ENCODE peak calls at places on chromosomes 7 and 10, in eight cellular contexts. A, D, C, H, Q, M, J and B are unnamed samples.

GRCh38 chr7:133419036-133419435 is 166.2 kb downstream of the EXOC4 start:
- DNase-seq in C (no peak), A (no peak), J (no peak), Q (no peak), M (no peak), D (no peak), H (no peak), B (no peak)

GRCh38 chr10:46033602-46034011 is 3.2 kb upstream of the NCOA4 start:
- DNase-seq in Q (no peak), J (no peak), H (no peak), M (no peak), A (peak), C (no peak), D (peak), B (no peak)

GRCh38 chr10:28217848-28218247 is 85.0 kb downstream of the MPP7 start:
- DNase-seq in C (no peak), Q (no peak), J (no peak), M (no peak), D (no peak), H (no peak), A (peak), B (no peak)

GRCh38 chr7:87474046-87474445 is 1.4 kb downstream of the ABCB4 start:
- DNase-seq in D (no peak), A (peak), J (no peak), C (no peak), H (peak), M (no peak), Q (no peak), B (no peak)

GRCh38 chr7:138243430-138243829 is 167.2 kb downstream of the AKR1D1 start:
- DNase-seq in Q (no peak), J (peak), A (peak), C (no peak), M (no peak), D (no peak), H (no peak), B (no peak)

GRCh38 chr7:107666804-107667203 is 6.2 kb downstream of the SLC26A4 start:
- DNase-seq in M (no peak), Q (no peak), C (no peak), D (no peak), J (no peak), A (no peak), H (no peak), B (no peak)

GRCh38 chr10:62527019-62527827 is 153.1 kb downstream of the ZNF365 start:
- DNase-seq in Q (no peak), H (peak), M (no peak), D (no peak), J (no peak), A (no peak), C (no peak), B (no peak)

GRCh38 chr10:46028584-46029570 is 1.5 kb downstream of the NCOA4 start:
- DNase-seq in H (peak), A (peak), Q (no peak), J (peak), D (peak), M (no peak), C (no peak), B (no peak)

GRCh38 chr7:29228289-29229011 is 33.9 kb downstream of the CHN2 start:
- DNase-seq in J (no peak), D (no peak), A (no peak), C (no peak), M (no peak), H (no peak), Q (no peak), B (no peak)

GRCh38 chr10:52359466-52359865 is 45.4 kb downstream of the DKK1 start:
- DNase-seq in M (no peak), H (no peak), J (no peak), D (no peak), C (no peak), Q (no peak), A (peak), B (no peak)

GRCh38 chr10:2208106-2208505 is 470.8 kb upstream of the ADARB2 start:
- DNase-seq in D (no peak), H (no peak), Q (no peak), J (no peak), C (no peak), A (no peak), M (no peak), B (no peak)

GRCh38 chr10:132113206-132113605 is 47.5 kb downstream of the JAKMIP3 start:
- DNase-seq in A (no peak), H (no peak), M (no peak), C (no peak), J (no peak), D (no peak), Q (no peak), B (no peak)

GRCh38 chr7:157554393-157555238 is 217.8 kb downstream of the DNAJB6 start:
- DNase-seq in A (no peak), C (no peak), Q (no peak), M (no peak), D (no peak), H (no peak), J (no peak), B (no peak)

GRCh38 chr7:157557263-157557662 is 220.5 kb downstream of the DNAJB6 start:
- DNase-seq in Q (no peak), C (no peak), H (no peak), A (no peak), J (no peak), M (no peak), D (no peak), B (peak)

GRCh38 chr7:157555921-157556320 is 219.1 kb downstream of the DNAJB6 start:
- DNase-seq in D (no peak), H (no peak), A (no peak), M (peak), C (no peak), Q (no peak), J (no peak), B (no peak)

GRCh38 chr7:157556339-157556944 is 219.6 kb downstream of the DNAJB6 start:
- DNase-seq in A (no peak), D (no peak), J (no peak), M (no peak), C (no peak), H (no peak), Q (no peak), B (no peak)

GRCh38 chr7:157555308-157555707 is 218.5 kb downstream of the DNAJB6 start:
- DNase-seq in C (no peak), Q (no peak), M (no peak), D (no peak), A (peak), H (no peak), J (no peak), B (no peak)
- TF ChIP-seq CTCF in C (no peak), Q (no peak), M (no peak), D (no peak), A (no peak), H (no peak), J (no peak), B (no peak)

DNA sequence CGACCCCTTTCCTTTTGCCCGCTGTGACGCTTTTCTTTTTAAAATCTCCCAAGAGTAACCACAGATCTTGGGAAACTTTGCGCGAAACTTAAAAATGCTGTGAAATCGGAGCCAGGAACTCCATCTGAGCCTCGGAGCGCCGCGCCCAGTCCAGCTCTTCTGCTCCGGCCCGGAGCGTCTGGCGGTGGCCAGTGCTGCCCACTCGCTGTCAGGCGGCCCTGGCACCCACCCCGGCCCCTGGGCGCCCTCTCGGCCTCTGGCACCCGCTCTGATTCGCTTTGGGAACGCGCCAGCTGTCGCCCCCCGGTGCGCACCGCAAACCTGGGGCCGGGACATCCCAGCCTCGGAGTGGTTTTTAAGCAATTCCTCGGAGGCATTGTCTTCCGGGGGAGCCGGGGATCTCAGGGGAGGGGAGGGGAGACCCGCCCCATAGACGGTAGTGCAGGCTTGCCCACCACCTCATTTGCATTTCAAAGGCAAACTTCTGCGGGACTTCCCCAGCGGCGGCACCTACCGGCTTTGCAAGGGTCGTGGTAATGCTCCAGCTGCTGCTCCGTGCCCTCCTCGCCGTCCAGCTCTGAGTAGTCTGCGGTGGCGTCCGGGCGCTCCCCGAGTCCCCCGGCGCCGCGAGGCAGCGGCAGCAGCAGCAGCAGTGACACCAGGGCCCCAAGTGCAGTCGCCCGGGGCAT is 585 bp downstream of the TLL2 start:
- DNase-seq in M (no peak), C (no peak), H (no peak), J (peak), A (peak), D (no peak), Q (no peak), B (no peak)
- TF ChIP-seq CTCF in M (no peak), C (no peak), H (no peak), J (no peak), A (no peak), D (no peak), Q (no peak), B (no peak)

GRCh38 chr10:101229275-101230184 is at the start of gene LBX1:
- DNase-seq in C (no peak), M (no peak), A (no peak), Q (no peak), J (peak), D (no peak), H (no peak), B (no peak)

GRCh38 chr10:101226888-101227736 is 2.2 kb downstream of the LBX1 start:
- DNase-seq in D (no peak), Q (no peak), H (no peak), M (no peak), C (no peak), J (peak), A (no peak), B (no peak)

GRCh38 chr10:101227765-101228681 is 1.2 kb downstream of the LBX1 start:
- DNase-seq in Q (no peak), C (no peak), D (no peak), A (no peak), J (peak), H (no peak), M (no peak), B (no peak)

GRCh38 chr10:101230185-101230917 is 1.1 kb upstream of the LBX1 start:
- DNase-seq in M (no peak), D (no peak), C (no peak), A (no peak), H (no peak), J (peak), Q (no peak), B (no peak)

GRCh38 chr10:101228682-101229274 is 485 bp downstream of the LBX1 start:
- DNase-seq in H (no peak), J (peak), D (no peak), A (no peak), Q (peak), M (no peak), C (no peak), B (no peak)
- TF ChIP-seq CTCF in H (no peak), J (no peak), D (no peak), A (no peak), Q (peak), M (no peak), C (no peak), B (no peak)

GRCh38 chr7:97317575-97317974 is 200.1 kb downstream of the SDHAF3 start:
- DNase-seq in C (no peak), Q (no peak), J (peak), D (no peak), A (no peak), H (no peak), M (no peak), B (no peak)
- TF ChIP-seq CTCF in C (no peak), Q (no peak), J (peak), D (no peak), A (no peak), H (no peak), M (no peak), B (no peak)

DNA sequence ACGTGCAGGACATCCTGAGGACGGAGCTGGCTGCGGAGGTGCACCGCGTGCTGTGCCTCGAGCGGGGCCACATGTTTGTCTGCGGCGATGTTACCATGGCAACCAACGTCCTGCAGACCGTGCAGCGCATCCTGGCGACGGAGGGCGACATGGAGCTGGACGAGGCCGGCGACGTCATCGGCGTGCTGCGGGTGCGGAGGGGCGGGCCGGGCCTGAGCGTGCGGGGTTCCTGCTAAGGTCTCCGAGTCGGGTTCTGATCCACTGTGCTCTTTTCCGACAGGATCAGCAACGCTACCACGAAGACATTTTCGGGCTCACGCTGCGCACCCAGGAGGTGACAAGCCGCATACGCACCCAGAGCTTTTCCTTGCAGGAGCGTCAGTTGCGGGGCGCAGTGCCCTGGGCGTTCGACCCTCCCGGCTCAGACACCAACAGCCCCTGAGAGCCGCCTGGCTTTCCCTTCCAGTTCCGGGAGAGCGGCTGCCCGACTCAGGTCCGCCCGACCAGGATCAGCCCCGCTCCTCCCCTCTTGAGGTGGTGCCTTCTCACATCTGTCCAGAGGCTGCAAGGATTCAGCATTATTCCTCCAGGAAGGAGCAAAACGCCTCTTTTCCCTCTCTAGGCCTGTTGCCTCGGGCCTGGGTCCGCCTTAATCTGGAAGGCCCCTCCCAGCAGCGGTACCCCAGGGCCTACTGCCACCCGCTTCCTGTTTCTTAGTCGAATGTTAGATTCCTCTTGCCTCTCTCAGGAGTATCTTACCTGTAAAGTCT is 10.4 kb downstream of the ATG9B start:
- DNase-seq in A (peak), M (peak), C (peak), H (peak), Q (no peak), J (peak), D (no peak), B (peak)
- TF ChIP-seq CTCF in A (no peak), M (peak), C (no peak), H (no peak), Q (no peak), J (no peak), D (no peak), B (peak)

DNA sequence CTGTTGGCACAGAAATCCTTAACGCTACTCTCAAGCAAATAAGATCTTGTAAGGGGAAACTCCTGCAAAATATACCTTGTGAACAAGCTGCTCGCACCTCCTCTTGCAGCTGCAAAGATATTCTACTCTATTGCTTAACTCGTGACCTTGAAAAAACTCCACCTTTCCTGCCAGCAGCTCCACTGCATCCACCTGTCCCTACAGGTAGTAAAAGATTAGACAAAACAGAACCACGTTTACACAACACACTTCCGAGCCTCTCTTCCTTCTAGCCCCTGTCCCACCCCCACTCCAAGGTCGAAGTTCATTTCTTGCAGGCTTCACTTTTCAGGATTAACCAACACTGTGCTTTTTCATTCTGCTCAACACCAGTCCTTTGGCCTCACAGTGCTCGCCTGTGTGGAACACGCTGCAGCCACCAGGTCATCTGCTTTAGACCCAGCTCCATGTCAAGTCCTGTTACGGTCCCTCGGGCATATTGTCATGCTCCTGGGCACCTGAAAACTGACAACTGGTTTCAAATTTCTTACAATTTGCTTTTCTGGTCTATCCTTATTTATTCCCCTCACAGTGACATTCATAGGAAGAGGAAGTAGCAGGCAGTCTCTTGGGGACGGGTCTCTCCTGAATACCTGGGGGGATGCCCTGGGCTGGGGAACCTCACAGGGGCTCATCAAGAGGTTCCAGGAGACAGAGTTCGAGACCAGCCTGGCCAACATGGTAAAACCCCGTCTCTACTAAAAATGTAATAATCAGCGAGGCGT is 165.8 kb upstream of the KLF14 start:
- DNase-seq in H (peak), Q (no peak), A (no peak), C (no peak), J (no peak), D (no peak), M (no peak), B (no peak)
- TF ChIP-seq CTCF in H (no peak), Q (no peak), A (no peak), C (no peak), J (no peak), D (no peak), M (no peak), B (no peak)

DNA sequence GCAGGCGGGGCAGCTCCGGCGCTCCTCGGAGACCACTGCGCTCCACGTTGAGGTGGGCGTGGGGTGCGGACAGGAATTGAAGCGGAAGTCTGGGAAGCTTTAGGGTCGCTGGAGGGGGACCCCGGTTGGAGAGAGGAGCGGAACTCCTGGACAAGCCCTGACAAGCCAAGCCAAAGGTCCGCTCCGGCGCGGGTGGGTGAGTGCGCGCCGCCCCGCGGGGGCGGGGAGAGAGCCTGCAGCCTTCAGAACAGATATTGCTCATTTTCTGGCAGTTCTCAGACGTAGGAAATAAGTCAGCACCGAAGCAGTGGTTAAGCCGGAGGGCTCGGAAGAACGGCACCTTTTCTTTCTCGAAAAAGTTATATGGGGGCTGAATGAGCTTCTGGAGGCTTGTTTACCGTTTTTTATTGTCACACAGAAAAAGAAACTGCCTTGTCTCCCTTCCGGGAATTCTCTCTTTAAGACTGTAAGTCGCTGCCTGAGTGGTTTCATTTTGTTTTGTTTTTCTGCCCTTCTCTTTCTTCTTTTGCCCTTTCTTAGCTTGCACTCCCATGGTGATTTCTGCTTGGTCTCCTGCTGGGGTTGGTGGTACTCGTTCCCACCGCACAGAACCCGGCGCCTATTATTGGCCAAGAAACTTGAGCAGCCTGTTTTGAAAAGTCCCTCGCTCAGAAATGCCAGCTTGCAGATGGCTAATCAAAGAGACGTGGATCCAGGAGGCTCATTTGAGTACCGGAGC is 732 bp downstream of the FAS start:
- DNase-seq in M (peak), J (peak), Q (peak), H (peak), A (peak), D (peak), C (peak), B (peak)
- TF ChIP-seq CTCF in M (no peak), J (no peak), Q (no peak), H (no peak), A (peak), D (no peak), C (no peak), B (no peak)

DNA sequence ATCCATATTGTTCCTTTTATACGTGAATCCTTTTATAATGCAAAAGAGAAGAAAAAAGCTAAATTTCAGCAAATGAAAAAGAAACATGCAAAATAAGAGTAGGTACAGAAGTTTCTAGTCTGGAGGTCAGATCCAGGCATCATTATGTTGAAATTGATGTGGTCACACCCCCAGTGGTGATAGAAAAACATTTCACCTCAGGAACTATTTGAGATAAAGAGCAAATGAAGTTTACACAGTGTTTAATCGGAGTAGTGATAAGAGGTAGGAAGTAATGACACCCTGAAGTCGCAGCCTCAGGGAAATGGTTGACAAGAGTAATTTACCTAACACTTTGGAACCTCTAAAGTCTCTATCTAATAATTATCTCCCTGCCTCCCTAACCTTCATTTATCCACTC is 536.0 kb upstream of the STEAP1 start:
- DNase-seq in M (no peak), Q (no peak), J (peak), C (no peak), D (no peak), H (no peak), A (no peak), B (no peak)
- TF ChIP-seq CTCF in M (no peak), Q (no peak), J (peak), C (no peak), D (no peak), H (no peak), A (no peak), B (no peak)

GRCh38 chr10:84238909-84239308 is 2.4 kb downstream of the LRIT1 start:
- DNase-seq in J (no peak), M (no peak), H (no peak), A (no peak), C (no peak), D (no peak), Q (no peak), B (no peak)

GRCh38 chr10:84235096-84235495 is 6.2 kb downstream of the LRIT1 start:
- DNase-seq in J (no peak), Q (no peak), C (no peak), A (no peak), H (no peak), M (no peak), D (no peak), B (no peak)

GRCh38 chr10:84234508-84234907 is 6.8 kb downstream of the LRIT1 start:
- DNase-seq in M (no peak), J (no peak), D (no peak), H (no peak), Q (no peak), C (no peak), A (no peak), B (no peak)

GRCh38 chr10:84236807-84237198 is 4.5 kb downstream of the LRIT1 start:
- DNase-seq in M (no peak), D (no peak), C (no peak), A (no peak), Q (no peak), H (no peak), J (no peak), B (no peak)

GRCh38 chr10:84237199-84238051 is 3.9 kb downstream of the LRIT1 start:
- DNase-seq in M (no peak), H (no peak), C (no peak), J (peak), Q (no peak), D (no peak), A (no peak), B (no peak)
- TF ChIP-seq CTCF in M (no peak), H (no peak), C (no peak), J (peak), Q (no peak), D (no peak), A (no peak), B (peak)